ENCODE peak calls at places on chromosomes 12 and 14, in seven cellular contexts. One of them, this sample, is unnamed.

GRCh38 chr14:75566752-75567151 is 11.7 kb upstream of the FLVCR2 start:
- DNase-seq in T47D: no peak
- DNase-seq in K562: no peak
- DNase-seq in SK-N-SH: no peak
- DNase-seq in HepG2: no peak
- DNase-seq in HCT116: no peak
- DNase-seq in H1: no peak
- DNase-seq in this sample: no peak

GRCh38 chr12:12529783-12530421 is 32.8 kb downstream of the DUSP16 start:
- DNase-seq in T47D: no peak
- DNase-seq in K562: no peak
- DNase-seq in SK-N-SH: no peak
- DNase-seq in HepG2: no peak
- DNase-seq in HCT116: no peak
- DNase-seq in H1: no peak
- DNase-seq in this sample: no peak

GRCh38 chr12:111596985-111597730 is 2.0 kb downstream of the ATXN2 start:
- DNase-seq in T47D: peak
- DNase-seq in K562: no peak
- DNase-seq in SK-N-SH: peak
- DNase-seq in HepG2: peak
- DNase-seq in HCT116: peak
- DNase-seq in H1: no peak
- DNase-seq in this sample: no peak

GRCh38 chr12:79373896-79374499 is 316.8 kb downstream of the PAWR start:
- DNase-seq in T47D: peak
- DNase-seq in K562: peak
- DNase-seq in SK-N-SH: peak
- DNase-seq in HepG2: peak
- DNase-seq in HCT116: no peak
- DNase-seq in H1: no peak
- DNase-seq in this sample: no peak

GRCh38 chr12:3036901-3037600 is 40.1 kb upstream of the TSPAN9 start:
- DNase-seq in T47D: no peak
- DNase-seq in K562: no peak
- DNase-seq in SK-N-SH: no peak
- DNase-seq in HepG2: no peak
- DNase-seq in HCT116: no peak
- DNase-seq in H1: no peak
- DNase-seq in this sample: no peak

GRCh38 chr12:49557187-49557916 is 10.6 kb downstream of the MCRS1 start:
- DNase-seq in T47D: no peak
- DNase-seq in K562: no peak
- DNase-seq in SK-N-SH: peak
- DNase-seq in HepG2: no peak
- DNase-seq in HCT116: no peak
- DNase-seq in H1: no peak
- DNase-seq in this sample: no peak

GRCh38 chr12:79983492-79983891 is 48.6 kb upstream of the PPP1R12A start:
- DNase-seq in T47D: no peak
- DNase-seq in K562: no peak
- DNase-seq in SK-N-SH: no peak
- DNase-seq in HepG2: no peak
- DNase-seq in HCT116: no peak
- DNase-seq in H1: no peak
- DNase-seq in this sample: no peak

GRCh38 chr12:68609955-68610434 is 704 bp upstream of the RAP1B start:
- DNase-seq in T47D: no peak
- DNase-seq in K562: no peak
- DNase-seq in SK-N-SH: peak
- DNase-seq in HepG2: no peak
- DNase-seq in HCT116: no peak
- DNase-seq in H1: no peak
- DNase-seq in this sample: no peak

GRCh38 chr12:108309674-108310312 is 29.3 kb downstream of the CMKLR1 start:
- DNase-seq in T47D: no peak
- DNase-seq in K562: no peak
- DNase-seq in SK-N-SH: no peak
- DNase-seq in HepG2: no peak
- DNase-seq in HCT116: no peak
- DNase-seq in H1: no peak
- DNase-seq in this sample: no peak

GRCh38 chr14:48391661-48392060 is 716.3 kb upstream of the MDGA2 start:
- DNase-seq in T47D: no peak
- DNase-seq in K562: no peak
- DNase-seq in SK-N-SH: no peak
- DNase-seq in HepG2: no peak
- DNase-seq in HCT116: no peak
- DNase-seq in H1: no peak
- DNase-seq in this sample: no peak

GRCh38 chr12:57460457-57461325 is 1.1 kb downstream of the GLI1 start:
- DNase-seq in T47D: no peak
- DNase-seq in K562: peak
- DNase-seq in SK-N-SH: peak
- DNase-seq in HepG2: no peak
- DNase-seq in HCT116: no peak
- DNase-seq in H1: no peak
- DNase-seq in this sample: no peak

GRCh38 chr12:103908877-103909276 is 21.3 kb upstream of the HSP90B1 start:
- DNase-seq in T47D: peak
- DNase-seq in K562: no peak
- DNase-seq in SK-N-SH: no peak
- DNase-seq in HepG2: no peak
- DNase-seq in HCT116: no peak
- DNase-seq in H1: no peak
- DNase-seq in this sample: no peak

GRCh38 chr14:77153802-77154201 is 12.2 kb upstream of the ZDHHC22 start:
- DNase-seq in T47D: no peak
- DNase-seq in K562: no peak
- DNase-seq in SK-N-SH: no peak
- DNase-seq in HepG2: no peak
- DNase-seq in HCT116: no peak
- DNase-seq in H1: no peak
- DNase-seq in this sample: no peak

GRCh38 chr14:23094666-23095195 is at the start of gene ACIN1:
- DNase-seq in T47D: peak
- DNase-seq in K562: peak
- DNase-seq in SK-N-SH: peak
- DNase-seq in HepG2: peak
- DNase-seq in HCT116: peak
- DNase-seq in H1: no peak
- DNase-seq in this sample: peak

GRCh38 chr12:15886372-15887042 is 4.3 kb downstream of the STRAP start:
- DNase-seq in T47D: no peak
- DNase-seq in K562: no peak
- DNase-seq in SK-N-SH: no peak
- DNase-seq in HepG2: peak
- DNase-seq in HCT116: no peak
- DNase-seq in H1: no peak
- DNase-seq in this sample: no peak

GRCh38 chr12:114013601-114014345 is 47.6 kb upstream of the RBM19 start:
- DNase-seq in T47D: peak
- DNase-seq in K562: peak
- DNase-seq in SK-N-SH: peak
- DNase-seq in HepG2: peak
- DNase-seq in HCT116: peak
- DNase-seq in H1: peak
- DNase-seq in this sample: no peak

DNA sequence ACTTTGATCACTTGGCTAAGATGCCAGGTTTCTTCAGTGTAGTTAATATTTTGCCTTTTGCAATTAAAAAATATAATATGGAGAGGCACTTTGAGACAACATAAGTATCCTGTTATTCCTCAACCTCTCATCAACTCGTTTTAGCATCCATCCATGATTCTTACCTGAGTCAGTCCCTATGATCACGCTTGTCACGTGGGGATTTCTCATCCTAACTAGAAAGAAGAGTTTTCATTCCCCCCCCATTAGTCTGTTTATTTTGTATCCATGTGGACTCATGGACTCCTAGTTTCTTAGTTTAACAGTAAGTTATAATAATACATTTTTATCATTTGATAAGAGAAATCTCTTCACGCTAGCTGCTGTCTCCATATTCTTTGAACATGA is 110.3 kb downstream of the SLC25A47 start:
- DNase-seq in T47D: no peak
- DNase-seq in K562: no peak
- DNase-seq in SK-N-SH: no peak
- DNase-seq in HepG2: no peak
- DNase-seq in HCT116: no peak
- DNase-seq in H1: no peak
- DNase-seq in this sample: no peak
- TF ChIP-seq JUND in T47D: no peak
- TF ChIP-seq JUND in K562: no peak
- TF ChIP-seq JUND in SK-N-SH: no peak
- TF ChIP-seq JUND in HepG2: no peak
- TF ChIP-seq JUND in HCT116: no peak
- TF ChIP-seq JUND in H1: no peak
- TF ChIP-seq JUND in this sample: no peak

DNA sequence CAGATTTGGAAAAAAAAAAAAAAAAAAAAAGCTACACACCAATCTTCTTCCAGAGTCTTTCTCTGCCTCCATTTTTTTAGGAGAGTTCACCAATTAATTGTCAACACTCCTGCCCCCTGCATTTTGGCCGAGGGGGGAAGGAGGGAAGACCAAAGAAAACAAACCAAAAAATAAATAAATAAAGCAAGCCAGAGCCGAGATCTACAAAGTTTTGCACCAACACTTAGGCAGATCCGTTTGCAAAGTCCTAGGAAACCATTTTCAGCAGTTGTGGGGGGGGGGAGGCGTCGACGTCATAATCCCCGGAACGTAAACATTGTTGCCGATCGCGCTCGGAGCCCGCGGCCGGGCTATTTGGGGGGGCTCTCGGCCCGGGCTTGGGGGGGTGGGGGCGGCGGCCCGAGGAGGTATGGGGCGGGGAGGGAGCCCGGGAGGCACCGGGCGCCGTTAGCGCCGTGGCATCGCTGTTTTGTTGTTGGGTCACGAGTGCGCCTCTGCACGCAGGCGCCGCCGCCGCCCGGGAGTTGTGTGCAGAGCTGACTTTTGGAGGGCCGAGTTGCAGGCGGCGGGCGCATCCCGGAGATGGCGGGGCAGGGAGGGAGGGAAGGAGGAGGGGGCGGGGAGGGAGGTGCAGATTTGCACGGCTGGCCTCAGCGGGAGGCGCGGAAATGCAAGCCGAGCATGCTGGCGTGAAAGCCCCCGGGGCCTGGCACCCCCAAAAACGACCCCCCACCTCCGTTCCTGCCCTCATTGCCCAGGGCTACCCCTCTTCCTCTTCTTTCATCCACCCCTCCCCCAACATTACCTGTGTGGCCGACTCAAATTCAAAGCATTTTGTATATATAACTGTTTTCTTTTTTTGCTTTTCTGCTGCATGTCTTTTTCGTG is 598 bp downstream of the KDM2B start:
- DNase-seq in T47D: peak
- DNase-seq in K562: peak
- DNase-seq in SK-N-SH: peak
- DNase-seq in HepG2: peak
- DNase-seq in HCT116: no peak
- DNase-seq in H1: peak
- DNase-seq in this sample: no peak
- TF ChIP-seq JUND in T47D: no peak
- TF ChIP-seq JUND in K562: no peak
- TF ChIP-seq JUND in SK-N-SH: no peak
- TF ChIP-seq JUND in HepG2: no peak
- TF ChIP-seq JUND in HCT116: no peak
- TF ChIP-seq JUND in H1: no peak
- TF ChIP-seq JUND in this sample: no peak

DNA sequence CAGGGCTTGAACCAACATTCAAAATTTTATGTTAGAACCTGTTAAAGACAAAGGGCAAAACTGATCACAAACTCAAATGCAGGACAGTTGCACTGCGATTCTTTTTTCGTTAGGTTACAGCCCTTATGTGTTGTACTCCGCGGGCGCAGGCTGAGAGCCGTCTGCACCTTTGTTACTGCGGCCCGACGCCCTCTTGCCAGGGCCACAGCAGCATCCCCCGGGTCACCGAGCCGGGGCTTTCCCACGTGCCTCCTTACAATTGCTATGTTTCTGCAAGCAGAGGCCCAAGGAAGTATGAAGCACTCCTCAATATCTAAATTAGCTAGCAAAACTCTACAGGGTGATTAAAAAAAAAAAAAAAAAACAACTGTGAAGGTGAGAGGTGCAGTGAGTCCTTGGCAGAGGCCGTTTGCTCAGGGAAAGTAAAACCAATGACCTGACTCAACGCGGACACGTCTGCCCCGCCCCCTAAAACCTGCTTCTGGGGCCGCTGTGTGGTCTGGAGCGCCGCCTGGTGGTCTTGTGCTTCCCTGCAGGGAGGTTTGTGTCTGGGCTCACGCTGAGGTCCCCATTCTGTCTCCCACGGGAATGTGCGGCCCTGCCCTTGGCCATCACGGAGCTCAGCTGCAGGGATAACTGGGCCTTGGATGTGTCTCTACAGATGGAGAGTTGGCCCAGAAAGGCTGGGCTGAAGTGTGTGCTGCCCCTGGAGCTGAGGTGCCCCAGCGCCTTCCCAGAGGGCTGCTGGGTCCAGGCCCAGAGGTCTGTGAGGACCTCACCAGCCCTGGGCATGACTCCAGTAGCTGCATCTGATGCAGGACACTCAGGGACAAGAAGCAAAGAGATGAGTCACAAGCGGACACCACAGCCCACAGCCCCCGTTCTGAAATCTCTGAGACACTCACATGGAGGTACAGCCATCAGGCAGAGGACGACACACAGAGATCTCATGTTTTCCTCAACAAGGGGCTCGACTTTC is 418.5 kb downstream of the TMEM121 start:
- DNase-seq in T47D: peak
- DNase-seq in K562: peak
- DNase-seq in SK-N-SH: peak
- DNase-seq in HepG2: peak
- DNase-seq in HCT116: peak
- DNase-seq in H1: no peak
- DNase-seq in this sample: no peak
- TF ChIP-seq JUND in T47D: no peak
- TF ChIP-seq JUND in K562: no peak
- TF ChIP-seq JUND in SK-N-SH: no peak
- TF ChIP-seq JUND in HepG2: no peak
- TF ChIP-seq JUND in HCT116: no peak
- TF ChIP-seq JUND in H1: no peak
- TF ChIP-seq JUND in this sample: no peak

GRCh38 chr12:47160296-47161244 is 80.8 kb upstream of the AMIGO2 start:
- DNase-seq in T47D: no peak
- DNase-seq in K562: no peak
- DNase-seq in SK-N-SH: no peak
- DNase-seq in HepG2: no peak
- DNase-seq in HCT116: no peak
- DNase-seq in H1: no peak
- DNase-seq in this sample: no peak

GRCh38 chr12:47164730-47165439 is 85.1 kb upstream of the AMIGO2 start:
- DNase-seq in T47D: no peak
- DNase-seq in K562: no peak
- DNase-seq in SK-N-SH: no peak
- DNase-seq in HepG2: no peak
- DNase-seq in HCT116: no peak
- DNase-seq in H1: no peak
- DNase-seq in this sample: no peak

GRCh38 chr12:47164116-47164515 is 84.4 kb upstream of the AMIGO2 start:
- DNase-seq in T47D: no peak
- DNase-seq in K562: no peak
- DNase-seq in SK-N-SH: no peak
- DNase-seq in HepG2: no peak
- DNase-seq in HCT116: no peak
- DNase-seq in H1: no peak
- DNase-seq in this sample: no peak

GRCh38 chr12:47165934-47166333 is 86.2 kb upstream of the AMIGO2 start:
- DNase-seq in T47D: no peak
- DNase-seq in K562: peak
- DNase-seq in SK-N-SH: no peak
- DNase-seq in HepG2: no peak
- DNase-seq in HCT116: no peak
- DNase-seq in H1: no peak
- DNase-seq in this sample: no peak

GRCh38 chr12:47166365-47166764 is 86.6 kb upstream of the AMIGO2 start:
- DNase-seq in T47D: no peak
- DNase-seq in K562: no peak
- DNase-seq in SK-N-SH: no peak
- DNase-seq in HepG2: no peak
- DNase-seq in HCT116: no peak
- DNase-seq in H1: no peak
- DNase-seq in this sample: no peak
- TF ChIP-seq JUND in T47D: no peak
- TF ChIP-seq JUND in K562: no peak
- TF ChIP-seq JUND in SK-N-SH: no peak
- TF ChIP-seq JUND in HepG2: no peak
- TF ChIP-seq JUND in HCT116: no peak
- TF ChIP-seq JUND in H1: no peak
- TF ChIP-seq JUND in this sample: no peak

This sample was measured in GM12878.